ENCODE peak calls at places on chromosomes 7 and 10, in six cellular contexts. V is body of pancreas, A is upper lobe of right lung, E is IMR-90, X is sigmoid colon, I is PC-3. Y is an unnamed sample.

GRCh38 chr7:2015251-2015871 is 217.4 kb downstream of the MAD1L1 start:
- DNase-seq in X (peak; percentile 44), I (no peak), A (peak; percentile 47), V (no peak), E (no peak), Y (no peak)

GRCh38 chr10:13349776-13350274 is 1.7 kb upstream of the SEPHS1 start:
- DNase-seq in E (peak; percentile 54), I (peak; percentile 7), V (peak; percentile 63), A (peak; percentile 77), X (peak; percentile 83), Y (no peak)

GRCh38 chr10:120456626-120457430 is at the start of gene PLPP4:
- DNase-seq in E (no peak), A (peak; percentile 68), I (peak; percentile 53), X (no peak), V (peak; percentile 13), Y (peak; percentile 12)

GRCh38 chr7:64758151-64758550 is 36.1 kb upstream of the ZNF138 start:
- DNase-seq in X (no peak), I (peak; percentile 13), A (no peak), E (no peak), V (no peak), Y (no peak)

GRCh38 chr10:77746313-77746712 is 108.7 kb upstream of the KCNMA1 start:
- DNase-seq in X (no peak), E (peak; percentile 63), V (no peak), I (peak; percentile 74), A (no peak), Y (no peak)

GRCh38 chr7:136998495-136998894 is 130.0 kb downstream of the CHRM2 start:
- DNase-seq in E (peak; percentile 82), A (no peak), X (no peak), V (no peak), I (peak; percentile 72), Y (no peak)

GRCh38 chr10:121722665-121723064 is 124.4 kb upstream of the FGFR2 start:
- DNase-seq in V (no peak), E (no peak), X (no peak), I (peak; percentile 69), A (no peak), Y (no peak)

GRCh38 chr10:2949948-2950354 is 117.4 kb upstream of the PFKP start:
- DNase-seq in X (no peak), I (peak; percentile 50), V (no peak), A (no peak), E (peak; percentile 28), Y (peak; percentile 32)

GRCh38 chr10:16943301-16944080 is 126.3 kb upstream of the RSU1 start:
- DNase-seq in X (no peak), I (no peak), V (no peak), A (no peak), E (no peak), Y (no peak)
- TF ChIP-seq CTCF in X (no peak), I (no peak), V (no peak), A (no peak), E (no peak), Y (no peak)

DNA sequence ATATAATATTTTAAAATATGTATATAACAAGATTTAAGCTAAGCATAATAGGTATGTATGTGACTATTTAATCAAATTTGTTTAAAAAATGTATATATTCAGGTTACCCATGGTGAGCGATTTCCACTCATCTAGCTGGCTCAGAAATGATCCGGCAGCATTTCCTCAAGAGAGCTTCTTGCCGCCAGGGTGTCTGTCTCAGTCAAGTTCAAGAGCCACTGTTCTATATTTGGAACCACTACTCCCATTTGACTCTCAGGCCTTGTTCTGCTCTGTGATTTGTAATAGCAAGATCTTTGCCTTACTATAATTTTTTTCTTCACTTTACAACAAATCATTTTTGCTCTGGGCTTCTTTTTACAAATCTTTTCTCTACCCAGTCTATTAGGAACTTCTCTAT is 48.7 kb upstream of the CNTNAP2 start:
- DNase-seq in I (no peak), A (no peak), E (no peak), V (no peak), X (no peak), Y (no peak)
- TF ChIP-seq CTCF in I (no peak), A (no peak), E (no peak), V (no peak), X (no peak), Y (no peak)

GRCh38 chr7:150388709-150389531 is 9.8 kb downstream of the ZNF775 start:
- DNase-seq in A (peak; percentile 91), I (no peak), X (peak; percentile 95), V (peak; percentile 95), E (peak; percentile 65), Y (no peak)
- TF ChIP-seq CTCF in A (peak; percentile 67), I (no peak), X (peak; percentile 88), V (peak; percentile 99), E (peak; percentile 61), Y (no peak)

GRCh38 chr7:31126976-31127375 is 74.9 kb downstream of the ADCYAP1R1 start:
- DNase-seq in A (no peak), V (no peak), I (peak; percentile 43), E (peak; percentile 18), X (no peak), Y (no peak)
- TF ChIP-seq CTCF in A (no peak), V (no peak), I (peak; percentile 59), E (peak; percentile 37), X (no peak), Y (no peak)

Y was measured in GM06990.